ENCODE peak calls at places on chromosomes 16 and 17, in six cellular contexts. T is heart right ventricle, Y is BJ, K is ovary, A is fibroblast of lung, C is HFF-Myc. P is an unnamed sample.
A peak's percentile ranks its signal among the peaks of the same experiment; 100 is the strongest.

GRCh38 chr17:80035937-80036714 is at the start of gene CCDC40:
- DNase-seq in T (peak; percentile 85), Y (no peak), K (peak; percentile 78), A (peak; percentile 70), C (no peak), P (peak; percentile 73)

GRCh38 chr17:36755586-36755985 is 154.2 kb downstream of the MRM1 start:
- DNase-seq in T (no peak), Y (no peak), K (no peak), A (no peak), C (no peak), P (no peak)

GRCh38 chr17:49894761-49895160 is 46.9 kb upstream of the TAC4 start:
- DNase-seq in T (no peak), Y (no peak), K (no peak), A (no peak), C (no peak), P (no peak)

GRCh38 chr17:72950236-72950931 is 142.1 kb downstream of the SLC39A11 start:
- DNase-seq in T (no peak), Y (no peak), K (no peak), A (no peak), C (no peak), P (no peak)

GRCh38 chr17:73186283-73186682 is 6.6 kb upstream of the COG1 start:
- DNase-seq in T (no peak), Y (no peak), K (no peak), A (no peak), C (no peak), P (no peak)

GRCh38 chr16:49932943-49933342 is 77.0 kb upstream of the ZNF423 start:
- DNase-seq in T (peak; percentile 19), Y (peak; percentile 4), K (peak; percentile 43), A (peak; percentile 23), C (no peak), P (peak; percentile 22)

GRCh38 chr16:87580855-87581261 is 21.4 kb upstream of the JPH3 start:
- DNase-seq in T (no peak), Y (peak; percentile 31), K (no peak), A (peak; percentile 39), C (peak; percentile 49), P (peak; percentile 73)

GRCh38 chr17:42142371-42142896 is 12.4 kb downstream of the RAB5C start:
- DNase-seq in T (no peak), Y (peak; percentile 76), K (no peak), A (peak; percentile 35), C (no peak), P (peak; percentile 29)

GRCh38 chr17:5499790-5500189 is 13.4 kb downstream of the MIS12 start:
- DNase-seq in T (no peak), Y (no peak), K (peak; percentile 21), A (no peak), C (no peak), P (no peak)

GRCh38 chr16:69494993-69495392 is 70.6 kb downstream of the CYB5B start:
- DNase-seq in T (no peak), Y (no peak), K (no peak), A (peak; percentile 16), C (no peak), P (peak; percentile 32)

GRCh38 chr16:50859628-50860360 is 117.9 kb downstream of the CYLD start:
- DNase-seq in T (no peak), Y (no peak), K (no peak), A (no peak), C (no peak), P (no peak)

GRCh38 chr16:62036101-62036806 is at the start of gene CDH8:
- DNase-seq in T (no peak), Y (no peak), K (peak; percentile 8), A (no peak), C (no peak), P (no peak)

GRCh38 chr16:71350821-71351557 is 7.5 kb upstream of the CALB2 start:
- DNase-seq in T (no peak), Y (no peak), K (no peak), A (no peak), C (no peak), P (no peak)

GRCh38 chr16:70744366-70744765 is 56.6 kb downstream of the VAC14 start:
- DNase-seq in T (no peak), Y (no peak), K (no peak), A (no peak), C (no peak), P (no peak)

GRCh38 chr16:78142784-78143183 is 43.3 kb downstream of the WWOX start:
- DNase-seq in T (no peak), Y (no peak), K (no peak), A (peak; percentile 77), C (no peak), P (no peak)

GRCh38 chr17:45761957-45762565 is 22.1 kb upstream of the CRHR1 start:
- DNase-seq in T (no peak), Y (no peak), K (no peak), A (no peak), C (no peak), P (no peak)

GRCh38 chr16:66446737-66447136 is 19.6 kb downstream of the BEAN1 start:
- DNase-seq in T (no peak), Y (no peak), K (no peak), A (no peak), C (no peak), P (no peak)

GRCh38 chr17:46910179-46910927 is 12.6 kb upstream of the GOSR2 start:
- DNase-seq in T (no peak), Y (no peak), K (no peak), A (no peak), C (no peak), P (no peak)

GRCh38 chr17:77734371-77735050 is 224.0 kb upstream of the TNRC6C start:
- DNase-seq in T (peak; percentile 94), Y (no peak), K (peak; percentile 30), A (peak; percentile 69), C (peak; percentile 24), P (peak; percentile 37)

GRCh38 chr17:66466933-66467367 is 164.5 kb downstream of the PRKCA start:
- DNase-seq in T (no peak), Y (peak; percentile 96), K (peak; percentile 22), A (peak; percentile 99), C (peak; percentile 99), P (peak; percentile 99)

GRCh38 chr16:57089406-57089805 is 3.0 kb upstream of the CPNE2 start:
- DNase-seq in T (no peak), Y (no peak), K (no peak), A (no peak), C (no peak), P (no peak)

GRCh38 chr16:1884155-1884760 is 12.3 kb upstream of the MEIOB start:
- DNase-seq in T (no peak), Y (no peak), K (no peak), A (no peak), C (no peak), P (peak; percentile 5)

GRCh38 chr17:14205992-14206461 is 30.6 kb downstream of the CDRT15 start:
- DNase-seq in T (peak; percentile 72), Y (no peak), K (no peak), A (no peak), C (no peak), P (no peak)

GRCh38 chr16:64397945-64398508 is 723.8 kb downstream of the CDH11 start:
- DNase-seq in T (no peak), Y (no peak), K (no peak), A (peak; percentile 18), C (no peak), P (no peak)

GRCh38 chr17:64158411-64158810 is 28.5 kb upstream of the ERN1 start:
- DNase-seq in T (no peak), Y (no peak), K (no peak), A (no peak), C (no peak), P (no peak)

GRCh38 chr16:69796285-69797118 is 34.4 kb downstream of the WWP2 start:
- DNase-seq in T (peak; percentile 40), Y (no peak), K (peak; percentile 21), A (peak; percentile 84), C (peak; percentile 65), P (peak; percentile 80)

GRCh38 chr17:4770632-4771031 is 1.1 kb upstream of the TM4SF5 start:
- DNase-seq in T (no peak), Y (no peak), K (no peak), A (no peak), C (no peak), P (no peak)

GRCh38 chr16:3938843-3939624 is 58.5 kb upstream of the CREBBP start:
- DNase-seq in T (peak; percentile 30), Y (peak; percentile 67), K (peak; percentile 59), A (peak; percentile 62), C (no peak), P (peak; percentile 83)
- H3K4me3 ChIP-seq in T (peak overlapping the region; percentile 41), Y (peak overlapping the region; percentile 35), K (peak overlapping the region; percentile 48), A (peak overlapping the region; percentile 40), C (peak overlapping the region; percentile 41), P (peak overlapping the region; percentile 56)

GRCh38 chr17:48816774-48817590 is at the start of gene TTLL6:
- DNase-seq in T (peak; percentile 84), Y (no peak), K (peak; percentile 73), A (peak; percentile 66), C (no peak), P (peak; percentile 89)
- TF ChIP-seq CTCF in T (no peak), Y (no peak), K (no peak), A (no peak), C (no peak), P (no peak)

GRCh38 chr17:29837531-29837930 is 92.5 kb downstream of the SSH2 start:
- DNase-seq in T (no peak), Y (no peak), K (no peak), A (no peak), C (no peak), P (no peak)

GRCh38 chr17:29836643-29837042 is 93.4 kb downstream of the SSH2 start:
- DNase-seq in T (no peak), Y (no peak), K (no peak), A (peak; percentile 39), C (no peak), P (peak; percentile 94)

GRCh38 chr17:29838961-29839360 is 91.1 kb downstream of the SSH2 start:
- DNase-seq in T (peak; percentile 31), Y (no peak), K (no peak), A (peak; percentile 39), C (no peak), P (no peak)

GRCh38 chr17:29833801-29834200 is 96.2 kb downstream of the SSH2 start:
- DNase-seq in T (no peak), Y (no peak), K (no peak), A (no peak), C (no peak), P (no peak)

GRCh38 chr17:29835438-29836351 is 94.3 kb downstream of the SSH2 start:
- DNase-seq in T (no peak), Y (no peak), K (no peak), A (peak; percentile 64), C (no peak), P (no peak)
- H3K4me3 ChIP-seq in T (no peak overlapping the region), Y (no peak overlapping the region), K (no peak overlapping the region), A (no peak overlapping the region), C (no peak overlapping the region), P (no peak overlapping the region)

DNA sequence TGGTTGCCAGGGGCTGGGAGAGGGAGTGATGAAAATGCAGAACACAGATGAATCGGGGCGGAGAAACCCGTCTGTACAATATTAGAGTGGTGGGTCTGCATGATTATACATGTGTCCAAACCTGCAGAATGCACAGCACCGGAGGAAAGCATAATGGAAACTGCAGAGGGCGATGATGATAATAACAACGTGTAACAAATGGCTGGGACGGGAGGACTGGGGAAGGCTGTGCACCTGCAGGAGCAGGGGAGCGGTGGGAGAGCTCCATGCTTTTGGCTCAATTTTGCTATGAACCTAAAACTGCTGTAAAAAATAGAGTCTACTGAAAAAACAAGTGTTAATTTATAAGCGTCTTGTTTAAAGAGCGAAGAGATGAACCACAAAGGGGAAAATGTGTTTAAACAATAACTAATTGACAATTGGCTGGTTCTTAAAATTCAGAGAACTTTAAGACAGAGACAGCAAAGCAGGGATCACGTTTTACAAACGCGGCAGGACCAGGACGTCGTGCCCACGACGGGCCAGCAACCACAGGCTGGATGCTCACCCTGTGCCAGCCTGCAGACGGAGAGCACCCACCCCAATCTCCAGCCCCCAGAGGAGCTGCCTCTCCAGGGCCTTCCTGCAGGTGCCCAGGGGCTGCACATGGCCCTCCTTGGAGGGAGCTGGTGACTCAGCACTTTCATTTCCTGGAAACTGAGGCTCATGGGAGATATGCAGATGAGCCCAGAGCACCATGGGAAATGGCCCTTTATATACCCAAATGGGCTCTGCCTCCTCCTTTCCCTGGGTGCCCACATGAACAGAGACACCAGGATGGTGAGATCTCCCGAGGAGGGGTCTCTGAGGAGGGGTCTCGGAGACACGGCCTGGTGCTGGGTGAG is at the start of gene TEX19:
- DNase-seq in T (no peak), Y (no peak), K (no peak), A (no peak), C (no peak), P (no peak)
- TF ChIP-seq CTCF in T (no peak), Y (no peak), K (no peak), A (no peak), C (no peak), P (no peak)